ENCODE peak calls at places on chromosomes 13 and 19, in eight cellular contexts. E is brain microvascular endothelial cell; X is progenitor cell of endocrine pancreas; F is GM20000; H is activated CD4-positive, alpha-beta T cell treated with anti-CD3 and anti-CD28 coated beads, Interleukin-2, amount 10 ng/mL, durations not matched to agents 7 days and 5 days; P is astrocyte of the cerebellum; G is stimulated activated CD8-positive, alpha-beta memory T cell treated with anti-CD3 and anti-CD28 coated beads, Interleukin-2, amount 100 ng/mL, for 1 hour; S is NCI-H748 treated with DMSO at 0.1 percent for 48 hours. R is an unnamed sample.

GRCh38 chr19:11737964-11738745 is 591 bp downstream of the ZNF823 start:
- DNase-seq in F (peak), S (no peak), X (peak), E (peak), P (no peak), G (no peak), H (peak), R (peak)

GRCh38 chr19:15614507-15615379 is at the start of gene CYP4F8:
- DNase-seq in P (no peak), E (no peak), F (no peak), X (no peak), H (no peak), S (no peak), G (no peak), R (no peak)

GRCh38 chr13:109938255-109938936 is 152.0 kb upstream of the IRS2 start:
- DNase-seq in S (no peak), X (no peak), F (no peak), H (no peak), G (no peak), E (peak), P (peak), R (no peak)

GRCh38 chr13:41514853-41515395 is 57.6 kb downstream of the RGCC start:
- DNase-seq in P (no peak), X (no peak), S (no peak), F (no peak), H (no peak), E (no peak), G (no peak), R (no peak)

GRCh38 chr19:12669272-12670158 is 2.9 kb downstream of the WDR83 start:
- DNase-seq in P (peak), X (peak), G (peak), F (peak), S (peak), H (peak), E (peak), R (peak)

GRCh38 chr13:100753391-100753790 is 78.8 kb upstream of the TMTC4 start:
- DNase-seq in S (no peak), X (no peak), F (no peak), E (no peak), G (no peak), P (no peak), H (no peak), R (no peak)

GRCh38 chr19:49812997-49813861 is at the start of gene FUZ:
- DNase-seq in F (peak), S (peak), H (peak), P (peak), X (peak), G (peak), E (peak), R (peak)

GRCh38 chr19:58553799-58554493 is 959 bp downstream of the CHMP2A start:
- DNase-seq in G (no peak), S (no peak), P (no peak), E (no peak), F (no peak), X (no peak), H (no peak), R (no peak)

R was measured in NCI-H510A treated with DMSO at 0.1 percent for 48 hours.